ENCODE peak calls at places on chromosomes 12 and 14, in five cellular contexts. M is astrocyte of the spinal cord, O is IMR-90, S is small intestine, E is AG10803. A is an unnamed sample.

GRCh38 chr14:29865299-29865698 is 62.3 kb downstream of the PRKD1 start:
- DNase-seq in M (peak), O (no peak), S (no peak), E (peak), A (peak)

GRCh38 chr14:104105822-104106470 is 20.4 kb downstream of the ASPG start:
- DNase-seq in M (no peak), O (no peak), S (no peak), E (no peak), A (no peak)

GRCh38 chr14:51328089-51328941 is 88.3 kb downstream of the TMX1 start:
- DNase-seq in M (peak), O (peak), S (no peak), E (peak), A (peak)

GRCh38 chr14:93742761-93743160 is 45.5 kb downstream of the PRIMA1 start:
- DNase-seq in M (no peak), O (no peak), S (no peak), E (no peak), A (no peak)

GRCh38 chr14:69287096-69287991 is 27.4 kb downstream of the GALNT16 start:
- DNase-seq in M (peak), O (no peak), S (no peak), E (no peak), A (no peak)

GRCh38 chr12:19171731-19172130 is 42.2 kb downstream of the PLEKHA5 start:
- DNase-seq in M (no peak), O (no peak), S (no peak), E (no peak), A (no peak)

GRCh38 chr14:62546862-62547474 is 498.3 kb downstream of the KCNH5 start:
- DNase-seq in M (no peak), O (peak), S (no peak), E (no peak), A (no peak)

GRCh38 chr12:10175849-10176641 is 2.8 kb upstream of the TMEM52B start:
- DNase-seq in M (no peak), O (no peak), S (peak), E (no peak), A (no peak)

GRCh38 chr14:74503973-74504335 is 10.4 kb downstream of the ISCA2 start:
- DNase-seq in M (no peak), O (no peak), S (no peak), E (no peak), A (no peak)

GRCh38 chr14:25953532-25954144 is 644.2 kb downstream of the NOVA1 start:
- DNase-seq in M (peak), O (no peak), S (no peak), E (no peak), A (peak)

GRCh38 chr12:30047499-30048262 is 263.9 kb upstream of the TMTC1 start:
- DNase-seq in M (peak), O (peak), S (no peak), E (no peak), A (peak)

GRCh38 chr12:129966086-129966640 is 62.3 kb upstream of the TMEM132D start:
- DNase-seq in M (no peak), O (no peak), S (no peak), E (no peak), A (no peak)

GRCh38 chr12:75909714-75910451 is 121.7 kb downstream of the PHLDA1 start:
- DNase-seq in M (no peak), O (no peak), S (no peak), E (no peak), A (no peak)

GRCh38 chr12:1115471-1116242 is 124.6 kb downstream of the ERC1 start:
- DNase-seq in M (peak), O (peak), S (no peak), E (peak), A (peak)

GRCh38 chr12:110199360-110200123 is 75.4 kb downstream of the IFT81 start:
- DNase-seq in M (peak), O (peak), S (no peak), E (peak), A (peak)

GRCh38 chr12:56521209-56521589 is 421 bp upstream of the RBMS2 start:
- DNase-seq in M (no peak), O (no peak), S (no peak), E (no peak), A (no peak)

GRCh38 chr12:56520025-56520810 is 1.4 kb upstream of the RBMS2 start:
- DNase-seq in M (peak), O (peak), S (no peak), E (peak), A (no peak)

GRCh38 chr12:56522486-56523193 is 1.0 kb downstream of the RBMS2 start:
- DNase-seq in M (peak), O (peak), S (peak), E (peak), A (peak)

GRCh38 chr12:56518570-56518969 is 3.0 kb upstream of the RBMS2 start:
- DNase-seq in M (peak), O (peak), S (no peak), E (peak), A (peak)

DNA sequence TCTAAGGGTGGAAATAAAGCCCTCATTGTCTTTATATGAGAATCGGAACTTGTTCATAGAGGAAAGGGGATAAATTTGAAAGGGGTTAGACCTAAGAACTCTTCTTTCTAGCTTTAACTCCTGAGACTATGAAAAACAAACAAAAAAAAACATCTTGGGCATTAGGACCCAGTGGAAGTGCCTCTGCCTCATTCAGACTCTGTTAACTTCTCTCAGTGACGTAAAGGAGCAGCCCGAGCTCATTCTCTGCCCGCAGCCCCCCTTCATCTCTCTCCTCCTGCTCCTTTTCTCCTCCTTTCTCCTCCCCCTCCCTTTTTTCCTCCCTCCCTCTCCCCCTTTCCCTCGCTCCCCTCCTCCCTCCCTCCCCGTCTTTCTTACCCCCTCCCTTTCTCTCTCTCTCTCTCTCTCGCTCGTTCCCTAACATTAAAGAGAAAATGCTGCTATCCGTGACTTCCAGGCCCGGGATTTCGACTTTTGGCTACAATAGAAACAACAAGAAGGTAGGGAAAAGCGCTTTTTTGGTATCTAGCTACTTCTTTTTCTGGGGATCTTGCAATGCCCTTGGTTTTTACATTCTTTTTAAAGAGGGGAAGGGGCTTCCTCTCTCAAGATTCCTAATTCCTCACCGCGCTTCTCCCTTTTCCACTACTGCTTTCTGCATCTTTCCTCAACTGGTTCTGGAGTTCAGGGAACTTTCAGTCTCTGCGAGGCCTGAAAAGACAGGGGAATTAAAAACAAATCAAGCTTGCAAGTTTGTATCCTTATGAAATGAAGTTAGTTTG is at the start of gene RBMS2:
- DNase-seq in M (peak), O (peak), S (peak), E (peak), A (peak)
- H3K4me3 ChIP-seq in M (peak), O (peak), S (peak), E (peak), A (peak)

GRCh38 chr14:100823488-100823887 is 2.4 kb upstream of the MEG3 start:
- DNase-seq in M (no peak), O (no peak), S (no peak), E (no peak), A (peak)

GRCh38 chr14:100824156-100824555 is 1.8 kb upstream of the MEG3 start:
- DNase-seq in M (peak), O (peak), S (no peak), E (peak), A (peak)

GRCh38 chr14:100825691-100826331 is at the start of gene MEG3:
- DNase-seq in M (peak), O (peak), S (no peak), E (peak), A (peak)

GRCh38 chr14:100826371-100827139 is 637 bp downstream of the MEG3 start:
- DNase-seq in M (no peak), O (no peak), S (no peak), E (peak), A (peak)

DNA sequence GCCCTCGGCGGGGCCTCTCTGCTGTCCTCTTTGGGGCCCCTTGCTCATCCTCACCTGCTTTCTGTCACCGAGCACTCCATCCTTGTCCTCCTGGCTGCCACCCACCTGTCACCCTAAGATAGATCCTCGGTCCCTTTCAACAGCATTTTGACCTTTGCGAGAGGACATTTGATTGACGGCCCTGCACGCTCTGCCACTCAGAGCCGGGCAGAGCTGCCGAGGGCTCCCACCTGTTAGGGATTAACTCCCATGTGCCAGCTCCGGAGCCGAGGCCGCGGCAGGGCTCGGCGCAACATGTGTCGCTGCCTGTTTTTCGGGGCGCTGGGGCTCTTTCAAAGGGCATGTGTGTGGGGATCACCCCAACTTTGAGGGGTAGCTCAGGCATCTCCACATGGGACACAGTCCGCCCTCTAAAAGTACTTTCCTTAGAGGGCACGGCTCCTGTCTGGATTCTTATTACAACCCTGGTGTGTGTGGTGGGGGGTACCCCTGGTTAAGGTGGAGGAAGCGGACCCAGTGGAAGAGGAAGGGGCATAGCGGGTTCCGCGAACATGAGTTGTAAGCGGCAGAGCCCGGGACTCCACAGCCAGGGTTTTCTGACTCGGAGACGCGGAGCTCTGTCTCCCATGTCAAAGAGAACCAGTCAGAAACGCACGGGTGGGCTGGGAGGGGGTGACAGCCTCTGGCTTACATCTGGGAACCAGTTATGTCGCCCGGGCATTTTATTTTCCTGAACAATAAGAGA is 800 bp upstream of the MEG3 start:
- DNase-seq in M (no peak), O (no peak), S (no peak), E (no peak), A (peak)
- H3K4me3 ChIP-seq in M (peak), O (peak), S (no peak), E (peak), A (peak)

GRCh38 chr12:13100882-13101769 is 2.3 kb downstream of the GSG1 start:
- DNase-seq in M (peak), O (peak), S (peak), E (peak), A (peak)

GRCh38 chr12:13100610-13100881 is 2.9 kb downstream of the GSG1 start:
- DNase-seq in M (no peak), O (no peak), S (no peak), E (no peak), A (no peak)

GRCh38 chr12:13097526-13097925 is 5.9 kb downstream of the GSG1 start:
- DNase-seq in M (no peak), O (no peak), S (peak), E (peak), A (peak)

GRCh38 chr12:13099910-13100609 is 3.4 kb downstream of the GSG1 start:
- DNase-seq in M (peak), O (no peak), S (no peak), E (no peak), A (no peak)

DNA sequence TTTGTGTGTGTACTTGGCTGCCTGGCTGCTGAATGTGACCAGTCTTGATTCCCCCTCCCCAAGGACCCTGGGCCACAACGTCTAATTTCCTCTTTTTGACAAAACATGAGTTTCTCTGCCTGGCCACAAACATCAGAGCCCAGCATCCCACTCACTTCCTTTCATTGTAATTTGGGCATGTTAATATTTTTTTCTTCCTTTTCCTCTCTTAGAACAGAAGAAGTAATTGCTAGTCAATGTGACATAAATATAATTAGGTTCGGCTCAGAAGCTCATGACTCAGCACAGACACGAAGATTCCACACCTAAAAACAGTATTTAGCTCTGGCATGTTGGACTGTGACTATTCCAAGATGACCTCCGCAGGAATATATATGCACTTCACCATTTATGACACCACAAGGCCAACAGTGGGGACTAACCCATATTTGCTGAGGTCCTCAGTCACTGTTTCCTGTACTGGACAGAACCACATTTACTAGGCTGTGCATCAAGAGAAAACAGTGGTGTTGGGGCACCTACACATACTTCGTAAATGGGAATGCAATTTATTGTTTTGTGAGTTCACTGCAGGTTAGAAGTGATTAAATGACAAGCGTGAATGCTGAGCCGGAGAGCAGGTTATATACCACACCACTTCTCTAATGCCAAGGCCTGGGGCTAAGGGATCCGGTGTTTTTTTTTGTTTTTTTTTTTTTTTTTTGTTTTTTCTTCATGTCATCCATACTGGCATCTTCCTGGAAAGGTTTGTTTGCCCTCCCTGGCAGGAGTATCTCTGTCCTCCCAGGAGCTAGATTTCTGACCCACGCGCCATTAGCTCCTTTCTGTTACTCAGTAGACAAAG is 4.2 kb downstream of the GSG1 start:
- DNase-seq in M (peak), O (no peak), S (no peak), E (peak), A (peak)
- H3K4me3 ChIP-seq in M (no peak), O (no peak), S (no peak), E (no peak), A (peak)

GRCh38 chr12:32402170-32402569 is 2.8 kb downstream of the FGD4 start:
- DNase-seq in M (no peak), O (no peak), S (no peak), E (no peak), A (no peak)
- H3K4me3 ChIP-seq in M (no peak), O (no peak), S (no peak), E (no peak), A (no peak)

DNA sequence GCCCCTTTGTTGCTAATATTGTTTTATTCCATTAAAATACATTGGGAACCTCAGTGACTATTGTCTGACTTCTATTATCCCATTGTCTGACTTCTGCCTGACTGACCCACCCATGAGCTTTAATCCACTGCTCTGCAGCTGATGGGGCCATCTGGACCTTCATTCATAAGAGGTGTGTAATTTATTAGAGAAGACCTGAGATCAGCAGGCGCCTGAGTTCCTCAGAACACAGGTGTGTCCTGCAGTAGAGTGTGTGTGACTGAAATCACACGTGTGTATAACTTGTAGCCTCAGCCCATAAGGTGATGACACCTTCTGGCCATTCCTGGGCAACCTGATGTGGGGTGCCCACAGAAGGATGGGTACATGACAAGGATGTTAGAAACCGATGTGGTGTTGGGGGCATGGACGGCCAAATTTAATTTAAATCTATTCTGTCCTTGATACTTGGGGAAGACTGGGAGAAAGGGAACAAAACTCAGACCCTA is 821.0 kb downstream of the TMEM121 start:
- DNase-seq in M (no peak), O (no peak), S (no peak), E (no peak), A (no peak)
- H3K4me3 ChIP-seq in M (no peak), O (no peak), S (no peak), E (no peak), A (no peak)